ENCODE peak calls at places on chromosomes 7 and 10, in six cellular contexts. One of them, this sample, is unnamed.

GRCh38 chr10:16828114-16828568 is 10.9 kb upstream of the RSU1 start:
- DNase-seq in PC-3: peak; percentile 74
- DNase-seq in GM23338: peak; percentile 95
- DNase-seq in hepatocyte: peak; percentile 90
- DNase-seq in DND-41: peak; percentile 67
- DNase-seq in neural progenitor cell: peak; percentile 90
- DNase-seq in this sample: peak; percentile 54

GRCh38 chr7:92634924-92635519 is 44.8 kb upstream of the FAM133B start:
- DNase-seq in GM23338: no peak
- DNase-seq in neural progenitor cell: no peak
- DNase-seq in PC-3: peak; percentile 70
- DNase-seq in hepatocyte: peak; percentile 41
- DNase-seq in DND-41: no peak
- DNase-seq in this sample: no peak

GRCh38 chr7:113582471-113582870 is 336.3 kb downstream of the PPP1R3A start:
- DNase-seq in hepatocyte: no peak
- DNase-seq in PC-3: no peak
- DNase-seq in DND-41: no peak
- DNase-seq in GM23338: no peak
- DNase-seq in neural progenitor cell: no peak
- DNase-seq in this sample: no peak

GRCh38 chr10:132715791-132716680 is 69.9 kb downstream of the NKX6-2 start:
- DNase-seq in hepatocyte: no peak
- DNase-seq in GM23338: no peak
- DNase-seq in PC-3: no peak
- DNase-seq in neural progenitor cell: no peak
- DNase-seq in DND-41: no peak
- DNase-seq in this sample: no peak

GRCh38 chr10:1620803-1621202 is 116.5 kb downstream of the ADARB2 start:
- DNase-seq in hepatocyte: no peak
- DNase-seq in neural progenitor cell: no peak
- DNase-seq in DND-41: no peak
- DNase-seq in PC-3: no peak
- DNase-seq in GM23338: no peak
- DNase-seq in this sample: no peak

GRCh38 chr7:134645478-134645877 is 1.2 kb upstream of the BPGM start:
- DNase-seq in hepatocyte: no peak
- DNase-seq in GM23338: no peak
- DNase-seq in neural progenitor cell: peak; percentile 12
- DNase-seq in DND-41: no peak
- DNase-seq in PC-3: no peak
- DNase-seq in this sample: no peak

GRCh38 chr7:121510302-121510701 is 114.2 kb upstream of the FAM3C start:
- DNase-seq in hepatocyte: peak; percentile 70
- DNase-seq in DND-41: no peak
- DNase-seq in neural progenitor cell: peak; percentile 65
- DNase-seq in PC-3: no peak
- DNase-seq in GM23338: no peak
- DNase-seq in this sample: no peak

GRCh38 chr7:46738713-46739220 is 817.7 kb upstream of the IGFBP3 start:
- DNase-seq in PC-3: peak; percentile 36
- DNase-seq in DND-41: no peak
- DNase-seq in hepatocyte: no peak
- DNase-seq in neural progenitor cell: no peak
- DNase-seq in GM23338: peak; percentile 35
- DNase-seq in this sample: no peak

GRCh38 chr10:7432884-7433726 is 22.3 kb upstream of the SFMBT2 start:
- DNase-seq in PC-3: no peak
- DNase-seq in GM23338: peak; percentile 49
- DNase-seq in DND-41: no peak
- DNase-seq in neural progenitor cell: peak; percentile 54
- DNase-seq in hepatocyte: peak; percentile 18
- DNase-seq in this sample: no peak

GRCh38 chr7:2757361-2757903 is 69.4 kb downstream of the AMZ1 start:
- DNase-seq in GM23338: no peak
- DNase-seq in neural progenitor cell: no peak
- DNase-seq in hepatocyte: peak; percentile 30
- DNase-seq in PC-3: peak; percentile 81
- DNase-seq in DND-41: no peak
- DNase-seq in this sample: peak; percentile 26

GRCh38 chr10:47013469-47014169 is 102.4 kb downstream of the PTPN20 start:
- DNase-seq in GM23338: peak; percentile 57
- DNase-seq in DND-41: no peak
- DNase-seq in PC-3: no peak
- DNase-seq in hepatocyte: no peak
- DNase-seq in neural progenitor cell: no peak
- DNase-seq in this sample: no peak

GRCh38 chr7:159218216-159219006 is 73.7 kb upstream of the VIPR2 start:
- DNase-seq in PC-3: peak; percentile 57
- DNase-seq in neural progenitor cell: peak; percentile 32
- DNase-seq in hepatocyte: no peak
- DNase-seq in DND-41: no peak
- DNase-seq in GM23338: no peak
- DNase-seq in this sample: no peak

GRCh38 chr10:127971973-127972615 is 65.2 kb downstream of the PTPRE start:
- DNase-seq in hepatocyte: no peak
- DNase-seq in DND-41: no peak
- DNase-seq in PC-3: no peak
- DNase-seq in neural progenitor cell: no peak
- DNase-seq in GM23338: no peak
- DNase-seq in this sample: no peak

GRCh38 chr7:111510584-111511378 is 51.5 kb downstream of the IMMP2L start:
- DNase-seq in DND-41: no peak
- DNase-seq in PC-3: peak; percentile 35
- DNase-seq in GM23338: no peak
- DNase-seq in neural progenitor cell: no peak
- DNase-seq in hepatocyte: no peak
- DNase-seq in this sample: no peak

GRCh38 chr7:155660059-155660757 is 15.7 kb downstream of the RBM33 start:
- DNase-seq in PC-3: no peak
- DNase-seq in neural progenitor cell: no peak
- DNase-seq in hepatocyte: no peak
- DNase-seq in DND-41: no peak
- DNase-seq in GM23338: no peak
- DNase-seq in this sample: no peak

GRCh38 chr7:51045319-51046102 is 262.8 kb upstream of the GRB10 start:
- DNase-seq in GM23338: no peak
- DNase-seq in neural progenitor cell: no peak
- DNase-seq in hepatocyte: peak; percentile 62
- DNase-seq in PC-3: peak; percentile 97
- DNase-seq in DND-41: no peak
- DNase-seq in this sample: no peak

GRCh38 chr10:79933961-79934360 is 14.9 kb downstream of the SFTPD start:
- DNase-seq in DND-41: no peak
- DNase-seq in PC-3: peak; percentile 84
- DNase-seq in GM23338: no peak
- DNase-seq in hepatocyte: peak; percentile 34
- DNase-seq in neural progenitor cell: no peak
- DNase-seq in this sample: no peak

GRCh38 chr10:25725917-25726716 is 207.9 kb upstream of the MYO3A start:
- DNase-seq in neural progenitor cell: peak; percentile 83
- DNase-seq in hepatocyte: peak; percentile 79
- DNase-seq in PC-3: peak; percentile 66
- DNase-seq in DND-41: peak; percentile 43
- DNase-seq in GM23338: peak; percentile 92
- DNase-seq in this sample: no peak

GRCh38 chr7:73841689-73842247 is 548 bp downstream of the METTL27 start:
- DNase-seq in neural progenitor cell: peak; percentile 48
- DNase-seq in hepatocyte: no peak
- DNase-seq in DND-41: no peak
- DNase-seq in PC-3: no peak
- DNase-seq in GM23338: peak; percentile 80
- DNase-seq in this sample: no peak

GRCh38 chr10:132066186-132066585 is 440 bp downstream of the JAKMIP3 start:
- DNase-seq in GM23338: no peak
- DNase-seq in hepatocyte: no peak
- DNase-seq in DND-41: no peak
- DNase-seq in neural progenitor cell: no peak
- DNase-seq in PC-3: peak; percentile 7
- DNase-seq in this sample: no peak

GRCh38 chr10:123496996-123497660 is 169.0 kb upstream of the GPR26 start:
- DNase-seq in DND-41: no peak
- DNase-seq in GM23338: peak; percentile 35
- DNase-seq in neural progenitor cell: no peak
- DNase-seq in hepatocyte: no peak
- DNase-seq in PC-3: no peak
- DNase-seq in this sample: no peak

GRCh38 chr7:19177269-19177668 is 32.0 kb upstream of the FERD3L start:
- DNase-seq in neural progenitor cell: no peak
- DNase-seq in DND-41: peak; percentile 17
- DNase-seq in hepatocyte: no peak
- DNase-seq in GM23338: no peak
- DNase-seq in PC-3: peak; percentile 13
- DNase-seq in this sample: no peak

GRCh38 chr10:119460369-119461195 is 81.9 kb downstream of the RGS10 start:
- DNase-seq in hepatocyte: no peak
- DNase-seq in neural progenitor cell: no peak
- DNase-seq in DND-41: no peak
- DNase-seq in GM23338: no peak
- DNase-seq in PC-3: no peak
- DNase-seq in this sample: no peak

GRCh38 chr7:131109011-131109756 is 218.5 kb upstream of the MKLN1 start:
- DNase-seq in DND-41: no peak
- DNase-seq in neural progenitor cell: no peak
- DNase-seq in PC-3: peak; percentile 19
- DNase-seq in GM23338: no peak
- DNase-seq in hepatocyte: no peak
- DNase-seq in this sample: no peak

GRCh38 chr10:73494877-73495225 is 973 bp downstream of the PPP3CB start:
- DNase-seq in GM23338: no peak
- DNase-seq in hepatocyte: no peak
- DNase-seq in neural progenitor cell: no peak
- DNase-seq in PC-3: no peak
- DNase-seq in DND-41: no peak
- DNase-seq in this sample: no peak

GRCh38 chr10:33535866-33536265 is 201.4 kb upstream of the NRP1 start:
- DNase-seq in neural progenitor cell: no peak
- DNase-seq in DND-41: no peak
- DNase-seq in hepatocyte: no peak
- DNase-seq in GM23338: no peak
- DNase-seq in PC-3: no peak
- DNase-seq in this sample: no peak

GRCh38 chr10:123139165-123139520 is 3.4 kb downstream of the HMX3 start:
- DNase-seq in hepatocyte: no peak
- DNase-seq in DND-41: no peak
- DNase-seq in neural progenitor cell: no peak
- DNase-seq in PC-3: no peak
- DNase-seq in GM23338: no peak
- DNase-seq in this sample: no peak

GRCh38 chr7:30650455-30650854 is 31.8 kb downstream of the CRHR2 start:
- DNase-seq in hepatocyte: no peak
- DNase-seq in GM23338: peak; percentile 36
- DNase-seq in DND-41: no peak
- DNase-seq in neural progenitor cell: no peak
- DNase-seq in PC-3: no peak
- DNase-seq in this sample: no peak

GRCh38 chr10:112201334-112201733 is 17.8 kb upstream of the GPAM start:
- DNase-seq in GM23338: no peak
- DNase-seq in PC-3: no peak
- DNase-seq in hepatocyte: no peak
- DNase-seq in DND-41: no peak
- DNase-seq in neural progenitor cell: no peak
- DNase-seq in this sample: no peak

DNA sequence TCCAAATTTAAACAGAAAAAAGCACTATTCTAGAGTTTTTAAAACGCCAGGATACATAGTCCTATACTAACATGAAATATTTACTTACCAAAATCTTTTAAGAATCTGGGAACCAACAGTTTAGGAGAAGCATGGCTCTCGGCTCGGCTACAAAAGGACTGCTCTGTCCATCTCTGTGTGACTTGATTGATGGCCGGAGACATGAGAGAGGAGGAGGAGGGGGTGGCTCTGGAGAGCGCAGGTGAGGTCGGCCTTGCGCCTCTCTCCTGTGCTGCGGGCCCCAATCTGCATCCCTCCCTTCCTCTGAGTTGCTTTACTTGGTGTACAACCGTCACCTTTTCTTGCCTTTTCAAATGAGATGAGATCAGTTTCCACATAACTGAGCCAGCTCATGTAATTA is 87.7 kb upstream of the KLF6 start:
- DNase-seq in GM23338: no peak
- DNase-seq in PC-3: no peak
- DNase-seq in hepatocyte: no peak
- DNase-seq in neural progenitor cell: no peak
- DNase-seq in DND-41: no peak
- DNase-seq in this sample: no peak
- H3K4me1 ChIP-seq in GM23338: peaks cover 16% of the 10 kb centered on the region
- H3K4me1 ChIP-seq in PC-3: peaks cover 11% of the 10 kb centered on the region
- H3K4me1 ChIP-seq in hepatocyte: peaks cover 4% of the 10 kb centered on the region
- H3K4me1 ChIP-seq in neural progenitor cell: peaks cover 8% of the 10 kb centered on the region
- H3K4me1 ChIP-seq in DND-41: peaks cover 18% of the 10 kb centered on the region
- H3K4me1 ChIP-seq in this sample: peaks cover 20% of the 10 kb centered on the region

DNA sequence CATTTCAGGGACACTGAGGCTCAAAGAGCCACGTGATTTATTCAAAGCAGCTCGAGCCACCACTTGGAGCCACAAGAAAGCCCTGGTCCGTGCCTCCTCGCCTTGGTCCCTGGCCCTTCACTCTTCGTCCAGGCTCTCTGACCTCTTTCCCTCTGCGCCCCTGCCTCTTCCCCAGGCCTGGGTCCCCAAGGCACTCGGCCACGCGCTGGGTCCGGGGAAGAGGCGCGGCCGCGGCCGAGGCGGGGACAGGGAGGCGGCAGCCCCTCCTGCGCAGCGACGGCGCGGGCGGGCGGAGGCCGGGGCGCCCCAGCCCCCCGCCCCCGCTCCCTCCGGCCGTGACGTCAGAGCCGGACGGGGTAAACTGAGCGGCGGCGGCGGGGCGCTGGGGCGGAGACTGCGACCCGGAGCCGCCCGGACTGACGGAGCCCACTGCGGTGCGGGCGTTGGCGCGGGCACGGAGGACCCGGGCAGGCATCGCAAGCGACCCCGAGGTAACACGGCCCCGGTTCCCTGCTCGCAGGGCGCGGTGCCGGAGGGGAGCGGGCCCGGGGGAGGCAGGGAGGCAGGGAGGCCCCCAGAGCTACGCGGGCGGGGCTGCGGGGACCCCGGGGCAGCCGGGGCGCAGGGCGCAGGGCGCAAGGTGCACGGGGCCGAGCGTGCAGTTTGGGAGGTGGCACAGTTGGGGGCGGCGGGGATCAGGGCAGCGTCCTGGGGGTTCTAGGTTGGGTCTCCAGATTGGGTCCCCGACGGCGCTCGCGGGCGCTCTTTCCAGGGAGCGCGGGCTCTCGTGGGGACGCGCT is at the start of gene SLC18A2:
- DNase-seq in neural progenitor cell: peak; percentile 78
- DNase-seq in PC-3: no peak
- DNase-seq in hepatocyte: no peak
- DNase-seq in DND-41: no peak
- DNase-seq in GM23338: peak; percentile 78
- DNase-seq in this sample: no peak
- TF ChIP-seq EZH2 in neural progenitor cell: no peak
- TF ChIP-seq EZH2 in PC-3: no peak
- TF ChIP-seq EZH2 in hepatocyte: peak; percentile 69
- TF ChIP-seq EZH2 in DND-41: no peak
- TF ChIP-seq EZH2 in GM23338: no peak
- TF ChIP-seq EZH2 in this sample: peak; percentile 70

GRCh38 chr7:75879771-75880184 is 944 bp downstream of the RHBDD2 start:
- DNase-seq in DND-41: peak; percentile 19
- DNase-seq in neural progenitor cell: peak; percentile 29
- DNase-seq in PC-3: no peak
- DNase-seq in hepatocyte: no peak
- DNase-seq in GM23338: peak; percentile 47
- DNase-seq in this sample: no peak
- H3K4me3 ChIP-seq in DND-41: peak overlapping the region; percentile 60
- H3K4me3 ChIP-seq in neural progenitor cell: peak overlapping the region; percentile 61
- H3K4me3 ChIP-seq in PC-3: peak overlapping the region; percentile 89
- H3K4me3 ChIP-seq in hepatocyte: peak overlapping the region; percentile 85
- H3K4me3 ChIP-seq in GM23338: peak overlapping the region; percentile 97
- H3K4me3 ChIP-seq in this sample: peak overlapping the region; percentile 84

GRCh38 chr7:87213801-87214200 is 5.7 kb downstream of the TMEM243 start:
- DNase-seq in neural progenitor cell: no peak
- DNase-seq in PC-3: no peak
- DNase-seq in DND-41: no peak
- DNase-seq in hepatocyte: no peak
- DNase-seq in GM23338: no peak
- DNase-seq in this sample: no peak
- H3K4me1 ChIP-seq in neural progenitor cell: no peaks in the 10 kb centered on the region
- H3K4me1 ChIP-seq in PC-3: peaks cover 6% of the 10 kb centered on the region
- H3K4me1 ChIP-seq in DND-41: peaks cover 51% of the 10 kb centered on the region
- H3K4me1 ChIP-seq in hepatocyte: peaks cover 10% of the 10 kb centered on the region
- H3K4me1 ChIP-seq in GM23338: peaks cover 8% of the 10 kb centered on the region
- H3K4me1 ChIP-seq in this sample: peaks cover 4% of the 10 kb centered on the region